ENCODE peak calls at places on chromosomes 16 and 17, in ten cellular contexts. A is stimulated activated CD8-positive, alpha-beta memory T cell treated with anti-CD3 and anti-CD28 coated beads, Interleukin-7, amount 100 ng/mL, for 1 hour; G is NCI-H1092 treated with DMSO at 0.1 percent for 48 hours; I is HCEC 1CT; H is NCI-H2029; R is NCI-H2107; L is aorta; O is neural progenitor cell; W is GM03348; U is central memory CD4-positive, alpha-beta T cell. Y is an unnamed sample.

GRCh38 chr16:73062640-73063283 is 14.8 kb upstream of the ZFHX3 start:
- DNase-seq in A (no peak), G (no peak), I (no peak), H (no peak), R (no peak), L (peak; percentile 80), O (peak; percentile 86), W (peak; percentile 45), U (no peak), Y (no peak)

GRCh38 chr17:11744696-11745095 is 146.4 kb downstream of the DNAH9 start:
- DNase-seq in A (no peak), G (no peak), I (no peak), H (no peak), R (no peak), L (no peak), O (no peak), W (no peak), U (no peak), Y (no peak)

GRCh38 chr17:82583720-82584234 is 64.2 kb downstream of the FOXK2 start:
- DNase-seq in A (no peak), G (no peak), I (no peak), H (no peak), R (no peak), L (no peak), O (no peak), W (no peak), U (peak; percentile 13), Y (no peak)

GRCh38 chr16:78628526-78628925 is 529.1 kb downstream of the WWOX start:
- DNase-seq in A (no peak), G (no peak), I (no peak), H (no peak), R (no peak), L (no peak), O (no peak), W (no peak), U (no peak), Y (no peak)

GRCh38 chr17:78257810-78258322 is 26.4 kb downstream of the TMEM235 start:
- DNase-seq in A (no peak), G (no peak), I (no peak), H (no peak), R (no peak), L (no peak), O (no peak), W (no peak), U (peak; percentile 32), Y (no peak)

GRCh38 chr17:69702078-69702477 is 287.6 kb downstream of the MAP2K6 start:
- DNase-seq in A (no peak), G (no peak), I (no peak), H (no peak), R (no peak), L (no peak), O (no peak), W (no peak), U (no peak), Y (no peak)

GRCh38 chr16:22370038-22370541 is 4.3 kb downstream of the CDR2 start:
- DNase-seq in A (no peak), G (no peak), I (peak; percentile 95), H (no peak), R (no peak), L (no peak), O (no peak), W (peak; percentile 54), U (no peak), Y (no peak)

GRCh38 chr17:56099649-56100048 is 53.6 kb upstream of the ANKFN1 start:
- DNase-seq in A (no peak), G (no peak), I (no peak), H (no peak), R (no peak), L (no peak), O (no peak), W (no peak), U (no peak), Y (no peak)

GRCh38 chr16:77660311-77660710 is 62.0 kb upstream of the NUDT7 start:
- DNase-seq in A (no peak), G (peak; percentile 35), I (peak; percentile 18), H (peak; percentile 1), R (no peak), L (no peak), O (peak; percentile 62), W (peak; percentile 59), U (no peak), Y (peak; percentile 25)

GRCh38 chr16:3170440-3171180 is 17.4 kb upstream of the OR1F1 start:
- DNase-seq in A (no peak), G (no peak), I (no peak), H (no peak), R (no peak), L (peak; percentile 77), O (peak; percentile 57), W (no peak), U (no peak), Y (no peak)

Y was measured in NCI-H345.